ENCODE peak calls at places on chromosomes 7 and 10, in six cellular contexts. One of them, this sample, is unnamed.

GRCh38 chr10:23342213-23342884 is 2.2 kb downstream of the C10orf67 start:
- DNase-seq in renal cortical epithelial cell: no peak
- DNase-seq in HTR-8/SVneo: no peak
- DNase-seq in CD8-positive, alpha-beta memory T cell: no peak
- DNase-seq in adrenal gland: no peak
- DNase-seq in COR-L47: no peak
- DNase-seq in this sample: no peak

GRCh38 chr10:92972066-92972870 is 88.3 kb upstream of the CYP26C1 start:
- DNase-seq in renal cortical epithelial cell: peak
- DNase-seq in HTR-8/SVneo: peak
- DNase-seq in CD8-positive, alpha-beta memory T cell: no peak
- DNase-seq in adrenal gland: peak
- DNase-seq in COR-L47: no peak
- DNase-seq in this sample: no peak

GRCh38 chr7:116528008-116528789 is 3.4 kb downstream of the CAV1 start:
- DNase-seq in renal cortical epithelial cell: peak
- DNase-seq in HTR-8/SVneo: no peak
- DNase-seq in CD8-positive, alpha-beta memory T cell: no peak
- DNase-seq in adrenal gland: no peak
- DNase-seq in COR-L47: no peak
- DNase-seq in this sample: no peak

GRCh38 chr10:28678687-28679457 is 1.6 kb downstream of the BAMBI start:
- DNase-seq in renal cortical epithelial cell: no peak
- DNase-seq in HTR-8/SVneo: no peak
- DNase-seq in CD8-positive, alpha-beta memory T cell: peak
- DNase-seq in adrenal gland: no peak
- DNase-seq in COR-L47: peak
- DNase-seq in this sample: no peak

GRCh38 chr10:69772933-69773704 is 28.6 kb upstream of the COL13A1 start:
- DNase-seq in renal cortical epithelial cell: no peak
- DNase-seq in HTR-8/SVneo: no peak
- DNase-seq in CD8-positive, alpha-beta memory T cell: no peak
- DNase-seq in adrenal gland: no peak
- DNase-seq in COR-L47: no peak
- DNase-seq in this sample: no peak

GRCh38 chr7:137009404-137009803 is 141.0 kb downstream of the CHRM2 start:
- DNase-seq in renal cortical epithelial cell: no peak
- DNase-seq in HTR-8/SVneo: no peak
- DNase-seq in CD8-positive, alpha-beta memory T cell: no peak
- DNase-seq in adrenal gland: no peak
- DNase-seq in COR-L47: no peak
- DNase-seq in this sample: no peak

GRCh38 chr10:3950676-3951275 is 165.8 kb upstream of the KLF6 start:
- DNase-seq in renal cortical epithelial cell: no peak
- DNase-seq in HTR-8/SVneo: no peak
- DNase-seq in CD8-positive, alpha-beta memory T cell: peak
- DNase-seq in adrenal gland: no peak
- DNase-seq in COR-L47: no peak
- DNase-seq in this sample: no peak

GRCh38 chr10:47195274-47195885 is 104.6 kb upstream of the GDF10 start:
- DNase-seq in renal cortical epithelial cell: no peak
- DNase-seq in HTR-8/SVneo: no peak
- DNase-seq in CD8-positive, alpha-beta memory T cell: no peak
- DNase-seq in adrenal gland: no peak
- DNase-seq in COR-L47: no peak
- DNase-seq in this sample: no peak

GRCh38 chr7:155230169-155230593 is 67.5 kb upstream of the INSIG1 start:
- DNase-seq in renal cortical epithelial cell: peak
- DNase-seq in HTR-8/SVneo: peak
- DNase-seq in CD8-positive, alpha-beta memory T cell: no peak
- DNase-seq in adrenal gland: no peak
- DNase-seq in COR-L47: no peak
- DNase-seq in this sample: no peak